ENCODE peak calls at places on chromosomes 7 and 10, in seven cellular contexts. W is ovary, S is SJSA1, Y is GM23248, F is fibroblast of the aortic adventitia, D is tibial artery, Q is right atrium auricular region. O is an unnamed sample.

GRCh38 chr7:53350241-53350640 is 314.8 kb downstream of the POM121L12 start:
- DNase-seq in D (no peak), W (no peak), F (no peak), Y (no peak), Q (no peak), S (no peak), O (no peak)

GRCh38 chr7:149558149-149558861 is 60.7 kb upstream of the ZNF746 start:
- DNase-seq in Y (peak), D (no peak), S (no peak), F (peak), W (no peak), Q (no peak), O (peak)

GRCh38 chr10:117135480-117136140 is 2.5 kb downstream of the VAX1 start:
- DNase-seq in W (no peak), F (no peak), S (no peak), Y (no peak), Q (no peak), D (peak), O (no peak)

GRCh38 chr10:17200035-17200884 is 1.2 kb downstream of the TRDMT1 start:
- DNase-seq in W (no peak), D (no peak), S (no peak), F (peak), Y (peak), Q (no peak), O (no peak)

GRCh38 chr10:119139464-119140067 is 25.9 kb downstream of the SFXN4 start:
- DNase-seq in D (peak), S (peak), F (peak), W (peak), Q (no peak), Y (peak), O (no peak)

GRCh38 chr10:21364196-21365114 is 161.0 kb downstream of the SKIDA1 start:
- DNase-seq in W (no peak), D (no peak), S (peak), F (peak), Q (peak), Y (peak), O (peak)

GRCh38 chr7:41058986-41059741 is 643.7 kb downstream of the INHBA start:
- DNase-seq in W (no peak), Y (peak), F (peak), Q (no peak), D (no peak), S (no peak), O (no peak)

GRCh38 chr7:20307119-20307518 is 23.6 kb upstream of the ITGB8 start:
- DNase-seq in S (no peak), Q (no peak), F (peak), W (no peak), D (no peak), Y (peak), O (no peak)

GRCh38 chr10:111481271-111482073 is 404.6 kb downstream of the ADRA2A start:
- DNase-seq in Q (no peak), F (peak), W (no peak), Y (peak), D (no peak), S (no peak), O (no peak)

GRCh38 chr7:42878303-42878702 is 33.6 kb downstream of the C7orf25 start:
- DNase-seq in F (no peak), W (no peak), Y (no peak), S (no peak), D (no peak), Q (no peak), O (no peak)

GRCh38 chr7:2030475-2031456 is 202.0 kb downstream of the MAD1L1 start:
- DNase-seq in F (no peak), D (peak), S (no peak), W (no peak), Q (no peak), Y (no peak), O (no peak)

GRCh38 chr10:94496010-94496409 is 49.6 kb upstream of the HELLS start:
- DNase-seq in F (peak), S (no peak), W (no peak), D (no peak), Y (peak), Q (no peak), O (no peak)

GRCh38 chr10:127040756-127041155 is 135.5 kb downstream of the DOCK1 start:
- DNase-seq in F (peak), S (no peak), D (no peak), Y (peak), W (no peak), Q (no peak), O (no peak)

GRCh38 chr7:155763721-155764431 is 48.4 kb downstream of the SHH start:
- DNase-seq in Q (no peak), Y (no peak), D (no peak), W (no peak), F (no peak), S (no peak), O (no peak)

GRCh38 chr7:130232209-130232608 is 24.5 kb downstream of the SSMEM1 start:
- DNase-seq in Y (no peak), D (no peak), F (no peak), W (no peak), S (no peak), Q (no peak), O (no peak)

GRCh38 chr7:22090107-22090506 is 144.4 kb upstream of the CDCA7L start:
- DNase-seq in F (no peak), S (no peak), Q (no peak), Y (no peak), W (no peak), D (no peak), O (no peak)

GRCh38 chr7:150631866-150632864 is at the start of gene GIMAP6:
- DNase-seq in F (no peak), S (no peak), W (no peak), Q (no peak), Y (no peak), D (no peak), O (no peak)

GRCh38 chr10:119608316-119609155 is 11.8 kb upstream of the TIAL1 start:
- DNase-seq in Y (peak), F (peak), W (no peak), S (peak), D (no peak), Q (peak), O (no peak)

GRCh38 chr10:59176241-59177030 is at the start of gene PHYHIPL:
- DNase-seq in W (peak), D (no peak), Y (peak), S (no peak), Q (no peak), F (no peak), O (no peak)

GRCh38 chr10:43262043-43262901 is 4.6 kb downstream of the RASGEF1A start:
- DNase-seq in Q (peak), S (peak), Y (no peak), D (no peak), W (peak), F (no peak), O (no peak)

GRCh38 chr10:110568055-110568735 is 700 bp downstream of the SMC3 start:
- DNase-seq in F (no peak), S (peak), W (no peak), D (peak), Q (no peak), Y (peak), O (no peak)

GRCh38 chr10:112344261-112344660 is 29.7 kb upstream of the ACSL5 start:
- DNase-seq in F (no peak), Y (no peak), Q (peak), S (no peak), W (no peak), D (no peak), O (no peak)

GRCh38 chr10:58813573-58813972 is 300.9 kb downstream of the BICC1 start:
- DNase-seq in S (no peak), F (no peak), Q (no peak), W (no peak), Y (no peak), D (no peak), O (no peak)

GRCh38 chr7:134613623-134614347 is 32.9 kb upstream of the BPGM start:
- DNase-seq in W (no peak), S (peak), Q (no peak), D (peak), Y (peak), F (peak), O (peak)

GRCh38 chr10:14153570-14154055 is 177.1 kb downstream of the FRMD4A start:
- DNase-seq in Q (no peak), F (no peak), W (no peak), Y (no peak), D (no peak), S (no peak), O (no peak)

DNA sequence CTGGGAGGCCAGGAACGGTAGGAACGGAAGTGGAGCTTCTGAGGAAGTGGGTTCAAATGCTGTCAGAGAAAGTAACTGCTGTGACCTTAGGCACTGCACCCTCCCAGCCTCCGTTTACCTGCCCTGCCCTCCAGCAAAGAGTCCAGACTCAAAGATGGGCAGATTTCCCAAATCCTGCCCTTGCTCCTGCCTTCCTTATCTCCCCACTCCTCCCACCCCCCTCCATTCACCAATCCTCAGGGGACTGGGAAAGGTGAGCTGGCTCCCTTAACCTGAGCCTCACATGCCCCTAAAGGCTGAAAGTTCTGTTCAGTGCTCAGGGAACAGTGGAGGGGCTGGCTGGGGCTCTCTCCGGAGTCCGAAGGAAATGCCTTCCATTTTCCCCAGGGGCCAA is 161.6 kb downstream of the SH3PXD2A start:
- DNase-seq in Y (no peak), S (no peak), D (no peak), F (no peak), W (no peak), Q (no peak), O (no peak)
- H3K4me3 ChIP-seq in Y (no peak), S (no peak), D (peak), F (no peak), W (peak), Q (no peak), O (no peak)

GRCh38 chr7:148340438-148340837 is 250.1 kb upstream of the C7orf33 start:
- DNase-seq in S (no peak), W (no peak), Y (no peak), F (no peak), D (no peak), Q (no peak), O (no peak)
- H3K4me3 ChIP-seq in S (no peak), W (no peak), Y (no peak), F (no peak), D (no peak), Q (no peak), O (no peak)

GRCh38 chr7:142353147-142354058 is 95.5 kb upstream of the PRSS58 start:
- DNase-seq in Q (no peak), W (no peak), D (no peak), F (no peak), Y (no peak), S (no peak), O (no peak)
- H3K4me3 ChIP-seq in Q (no peak), W (no peak), D (no peak), F (no peak), Y (no peak), S (no peak), O (no peak)

GRCh38 chr7:27181176-27181520 is 3.9 kb downstream of the HOXA11 start:
- DNase-seq in D (peak), W (peak), F (no peak), Y (peak), Q (no peak), S (no peak), O (no peak)
- H3K4me3 ChIP-seq in D (no peak), W (no peak), F (no peak), Y (no peak), Q (no peak), S (no peak), O (peak)

GRCh38 chr10:125124114-125124486 is 36.3 kb downstream of the CTBP2 start:
- DNase-seq in W (no peak), D (no peak), Y (no peak), F (peak), S (no peak), Q (no peak), O (no peak)
- H3K4me3 ChIP-seq in W (no peak), D (peak), Y (peak), F (peak), S (no peak), Q (peak), O (no peak)

DNA sequence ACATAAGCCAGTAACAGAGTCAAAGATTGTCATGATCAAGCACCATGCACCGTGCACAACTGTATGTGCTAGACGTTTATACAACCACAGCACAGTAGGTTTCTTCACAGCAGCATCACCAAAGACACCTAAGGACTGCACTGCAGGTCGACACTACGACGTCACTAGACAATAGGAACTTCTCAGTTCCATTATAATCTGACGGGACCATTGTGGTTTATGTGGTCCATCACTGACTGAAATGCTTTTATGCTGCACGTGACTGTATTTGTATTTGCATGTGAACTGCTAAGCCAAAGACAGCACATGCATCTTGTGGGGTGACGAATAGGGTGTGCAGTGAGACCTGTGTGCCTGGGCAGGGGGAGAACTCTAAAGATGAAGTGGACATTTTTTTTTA is 164.9 kb downstream of the PARD3 start:
- DNase-seq in D (no peak), Q (no peak), S (no peak), W (no peak), F (no peak), Y (no peak), O (no peak)
- H3K4me3 ChIP-seq in D (no peak), Q (no peak), S (no peak), W (no peak), F (no peak), Y (no peak), O (no peak)

GRCh38 chr10:71735709-71736569 is 16.4 kb upstream of the C10orf105 start:
- DNase-seq in Q (no peak), D (no peak), S (no peak), F (no peak), W (peak), Y (no peak), O (no peak)
- H3K4me3 ChIP-seq in Q (no peak), D (no peak), S (no peak), F (no peak), W (no peak), Y (no peak), O (no peak)

GRCh38 chr10:122199070-122199469 is 72.0 kb upstream of the BTBD16 start:
- DNase-seq in F (no peak), Q (no peak), D (no peak), Y (no peak), S (no peak), W (no peak), O (no peak)

GRCh38 chr10:122198631-122199030 is 72.5 kb upstream of the BTBD16 start:
- DNase-seq in F (no peak), D (no peak), W (no peak), Q (no peak), S (no peak), Y (no peak), O (no peak)

GRCh38 chr10:122204691-122205489 is 66.2 kb upstream of the BTBD16 start:
- DNase-seq in Y (no peak), D (no peak), F (no peak), W (no peak), Q (no peak), S (no peak), O (no peak)

GRCh38 chr10:122199689-122200088 is 71.4 kb upstream of the BTBD16 start:
- DNase-seq in Y (no peak), W (no peak), D (no peak), F (no peak), Q (no peak), S (no peak), O (no peak)

GRCh38 chr10:122201401-122201800 is 69.7 kb upstream of the BTBD16 start:
- DNase-seq in Y (no peak), D (no peak), W (no peak), Q (no peak), F (no peak), S (no peak), O (no peak)
- H3K4me3 ChIP-seq in Y (no peak), D (no peak), W (no peak), Q (no peak), F (no peak), S (no peak), O (no peak)

O was measured in BJ.